ENCODE peak calls at places on chromosome 13, in five cellular contexts. One of them, this sample, is unnamed. For H3K4me1, the result is how much of the 10 kb centered on the place peaks cover.

GRCh38 chr13:36736119-36736726 is 62.4 kb downstream of the SERTM1 start:
- DNase-seq in fibroblast of lung: peak
- DNase-seq in keratinocyte: peak
- DNase-seq in mesendoderm: peak
- DNase-seq in suprapubic skin: no peak
- DNase-seq in this sample: peak

GRCh38 chr13:95535243-95535642 is 17.3 kb upstream of the CLDN10 start:
- DNase-seq in fibroblast of lung: peak
- DNase-seq in keratinocyte: peak
- DNase-seq in mesendoderm: peak
- DNase-seq in suprapubic skin: no peak
- DNase-seq in this sample: no peak

GRCh38 chr13:71613347-71613746 is 253.7 kb downstream of the DACH1 start:
- DNase-seq in fibroblast of lung: no peak
- DNase-seq in keratinocyte: no peak
- DNase-seq in mesendoderm: no peak
- DNase-seq in suprapubic skin: no peak
- DNase-seq in this sample: peak

GRCh38 chr13:36088001-36088400 is 43.2 kb downstream of the DCLK1 start:
- DNase-seq in fibroblast of lung: no peak
- DNase-seq in keratinocyte: no peak
- DNase-seq in mesendoderm: no peak
- DNase-seq in suprapubic skin: no peak
- DNase-seq in this sample: no peak

GRCh38 chr13:50365300-50365682 is 350.0 kb downstream of the KCNRG start:
- DNase-seq in fibroblast of lung: no peak
- DNase-seq in keratinocyte: no peak
- DNase-seq in mesendoderm: no peak
- DNase-seq in suprapubic skin: no peak
- DNase-seq in this sample: peak

GRCh38 chr13:85771856-85772255 is 27.4 kb downstream of the SLITRK6 start:
- DNase-seq in fibroblast of lung: no peak
- DNase-seq in keratinocyte: no peak
- DNase-seq in mesendoderm: no peak
- DNase-seq in suprapubic skin: no peak
- DNase-seq in this sample: no peak

GRCh38 chr13:74273591-74273990 is 139.4 kb upstream of the KLF12 start:
- DNase-seq in fibroblast of lung: no peak
- DNase-seq in keratinocyte: no peak
- DNase-seq in mesendoderm: no peak
- DNase-seq in suprapubic skin: no peak
- DNase-seq in this sample: no peak

GRCh38 chr13:21435710-21436151 is 23.4 kb downstream of the ZDHHC20 start:
- DNase-seq in fibroblast of lung: peak
- DNase-seq in keratinocyte: no peak
- DNase-seq in mesendoderm: peak
- DNase-seq in suprapubic skin: peak
- DNase-seq in this sample: peak

GRCh38 chr13:65836066-65836465 is 1394.1 kb downstream of the PCDH9 start:
- DNase-seq in fibroblast of lung: no peak
- DNase-seq in keratinocyte: no peak
- DNase-seq in mesendoderm: no peak
- DNase-seq in suprapubic skin: no peak
- DNase-seq in this sample: peak

GRCh38 chr13:110506859-110507566 is 54.5 kb downstream of the RAB20 start:
- DNase-seq in fibroblast of lung: peak
- DNase-seq in keratinocyte: no peak
- DNase-seq in mesendoderm: no peak
- DNase-seq in suprapubic skin: no peak
- DNase-seq in this sample: peak

GRCh38 chr13:102846261-102847015 is 606 bp downstream of the ERCC5 start:
- DNase-seq in fibroblast of lung: peak
- DNase-seq in keratinocyte: no peak
- DNase-seq in mesendoderm: peak
- DNase-seq in suprapubic skin: peak
- DNase-seq in this sample: peak

GRCh38 chr13:69820180-69820579 is 287.4 kb upstream of the ATXN8OS start:
- DNase-seq in fibroblast of lung: no peak
- DNase-seq in keratinocyte: no peak
- DNase-seq in mesendoderm: no peak
- DNase-seq in suprapubic skin: no peak
- DNase-seq in this sample: no peak

GRCh38 chr13:27283906-27284523 is 13.4 kb downstream of the RASL11A start:
- DNase-seq in fibroblast of lung: peak
- DNase-seq in keratinocyte: no peak
- DNase-seq in mesendoderm: no peak
- DNase-seq in suprapubic skin: no peak
- DNase-seq in this sample: peak

GRCh38 chr13:71536201-71536600 is 330.8 kb downstream of the DACH1 start:
- DNase-seq in fibroblast of lung: no peak
- DNase-seq in keratinocyte: no peak
- DNase-seq in mesendoderm: peak
- DNase-seq in suprapubic skin: no peak
- DNase-seq in this sample: no peak

GRCh38 chr13:74751739-74752138 is 617.5 kb upstream of the KLF12 start:
- DNase-seq in fibroblast of lung: no peak
- DNase-seq in keratinocyte: no peak
- DNase-seq in mesendoderm: no peak
- DNase-seq in suprapubic skin: no peak
- DNase-seq in this sample: no peak

GRCh38 chr13:51262501-51263211 is 40.5 kb downstream of the FAM124A start:
- DNase-seq in fibroblast of lung: no peak
- DNase-seq in keratinocyte: no peak
- DNase-seq in mesendoderm: peak
- DNase-seq in suprapubic skin: no peak
- DNase-seq in this sample: peak

GRCh38 chr13:43003010-43003409 is 11.0 kb upstream of the EPSTI1 start:
- DNase-seq in fibroblast of lung: no peak
- DNase-seq in keratinocyte: peak
- DNase-seq in mesendoderm: no peak
- DNase-seq in suprapubic skin: no peak
- DNase-seq in this sample: no peak

GRCh38 chr13:92187378-92187989 is 789.1 kb downstream of the GPC5 start:
- DNase-seq in fibroblast of lung: peak
- DNase-seq in keratinocyte: no peak
- DNase-seq in mesendoderm: peak
- DNase-seq in suprapubic skin: no peak
- DNase-seq in this sample: peak

GRCh38 chr13:95950103-95950502 is 103.1 kb downstream of the UGGT2 start:
- DNase-seq in fibroblast of lung: no peak
- DNase-seq in keratinocyte: no peak
- DNase-seq in mesendoderm: peak
- DNase-seq in suprapubic skin: no peak
- DNase-seq in this sample: no peak

GRCh38 chr13:43522788-43523187 is 264.0 kb downstream of the ENOX1 start:
- DNase-seq in fibroblast of lung: peak
- DNase-seq in keratinocyte: no peak
- DNase-seq in mesendoderm: no peak
- DNase-seq in suprapubic skin: no peak
- DNase-seq in this sample: no peak

GRCh38 chr13:23007430-23007829 is 173.3 kb upstream of the SGCG start:
- DNase-seq in fibroblast of lung: no peak
- DNase-seq in keratinocyte: no peak
- DNase-seq in mesendoderm: no peak
- DNase-seq in suprapubic skin: no peak
- DNase-seq in this sample: no peak

GRCh38 chr13:113653264-113654174 is 4.5 kb downstream of the ATP4B start:
- DNase-seq in fibroblast of lung: no peak
- DNase-seq in keratinocyte: no peak
- DNase-seq in mesendoderm: peak
- DNase-seq in suprapubic skin: peak
- DNase-seq in this sample: no peak

GRCh38 chr13:77836423-77836822 is 82.2 kb downstream of the EDNRB start:
- DNase-seq in fibroblast of lung: peak
- DNase-seq in keratinocyte: no peak
- DNase-seq in mesendoderm: no peak
- DNase-seq in suprapubic skin: no peak
- DNase-seq in this sample: no peak

GRCh38 chr13:114022309-114022669 is 48.4 kb upstream of the C13orf46 start:
- DNase-seq in fibroblast of lung: no peak
- DNase-seq in keratinocyte: no peak
- DNase-seq in mesendoderm: no peak
- DNase-seq in suprapubic skin: no peak
- DNase-seq in this sample: no peak

GRCh38 chr13:23770428-23770827 is 118.8 kb downstream of the MIPEP start:
- DNase-seq in fibroblast of lung: no peak
- DNase-seq in keratinocyte: no peak
- DNase-seq in mesendoderm: peak
- DNase-seq in suprapubic skin: no peak
- DNase-seq in this sample: no peak

GRCh38 chr13:114279770-114280169 is 1.6 kb upstream of the UPF3A start:
- DNase-seq in fibroblast of lung: no peak
- DNase-seq in keratinocyte: no peak
- DNase-seq in mesendoderm: no peak
- DNase-seq in suprapubic skin: peak
- DNase-seq in this sample: no peak

GRCh38 chr13:96824110-96824509 is 170.2 kb downstream of the OXGR1 start:
- DNase-seq in fibroblast of lung: no peak
- DNase-seq in keratinocyte: no peak
- DNase-seq in mesendoderm: no peak
- DNase-seq in suprapubic skin: no peak
- DNase-seq in this sample: no peak

GRCh38 chr13:76852991-76853390 is 33.2 kb downstream of the KCTD12 start:
- DNase-seq in fibroblast of lung: peak
- DNase-seq in keratinocyte: no peak
- DNase-seq in mesendoderm: no peak
- DNase-seq in suprapubic skin: no peak
- DNase-seq in this sample: peak

GRCh38 chr13:43044720-43045301 is 21.4 kb downstream of the DNAJC15 start:
- DNase-seq in fibroblast of lung: no peak
- DNase-seq in keratinocyte: no peak
- DNase-seq in mesendoderm: no peak
- DNase-seq in suprapubic skin: no peak
- DNase-seq in this sample: no peak

GRCh38 chr13:74487091-74487722 is 353.0 kb upstream of the KLF12 start:
- DNase-seq in fibroblast of lung: no peak
- DNase-seq in keratinocyte: no peak
- DNase-seq in mesendoderm: no peak
- DNase-seq in suprapubic skin: no peak
- DNase-seq in this sample: no peak

GRCh38 chr13:22074403-22074802 is 403.5 kb downstream of the FGF9 start:
- DNase-seq in fibroblast of lung: no peak
- DNase-seq in keratinocyte: no peak
- DNase-seq in mesendoderm: no peak
- DNase-seq in suprapubic skin: no peak
- DNase-seq in this sample: no peak

GRCh38 chr13:31042501-31043165 is 110.2 kb downstream of the TEX26 start:
- DNase-seq in fibroblast of lung: no peak
- DNase-seq in keratinocyte: no peak
- DNase-seq in mesendoderm: no peak
- DNase-seq in suprapubic skin: no peak
- DNase-seq in this sample: no peak
- H3K4me1 ChIP-seq in fibroblast of lung: under half
- H3K4me1 ChIP-seq in keratinocyte: under half
- H3K4me1 ChIP-seq in mesendoderm: under half
- H3K4me1 ChIP-seq in suprapubic skin: under half
- H3K4me1 ChIP-seq in this sample: under half

GRCh38 chr13:48977973-48978372 is 2.3 kb downstream of the FNDC3A start:
- DNase-seq in fibroblast of lung: no peak
- DNase-seq in keratinocyte: no peak
- DNase-seq in mesendoderm: no peak
- DNase-seq in suprapubic skin: no peak
- DNase-seq in this sample: no peak
- H3K4me1 ChIP-seq in fibroblast of lung: under half
- H3K4me1 ChIP-seq in keratinocyte: under half
- H3K4me1 ChIP-seq in mesendoderm: under half
- H3K4me1 ChIP-seq in suprapubic skin: under half
- H3K4me1 ChIP-seq in this sample: under half

DNA sequence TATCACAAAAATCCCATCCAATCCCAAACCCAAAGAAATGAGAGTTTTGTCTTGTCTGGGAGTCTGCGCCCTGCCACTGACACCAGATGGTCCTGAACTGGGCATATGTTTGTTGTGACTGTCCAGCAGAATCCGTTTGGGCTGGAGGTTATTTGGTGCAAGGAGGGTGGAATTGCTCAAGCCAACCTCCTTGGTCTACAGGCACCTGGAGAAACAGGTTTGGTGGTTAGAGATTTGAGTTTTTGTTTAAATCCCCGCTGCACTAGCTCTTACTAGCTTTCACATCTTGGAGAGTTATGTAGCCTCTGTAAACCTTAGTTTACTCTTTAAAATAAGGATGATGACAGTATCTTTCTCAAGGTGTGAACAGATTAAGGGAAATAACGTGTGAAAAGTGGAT is 101.7 kb downstream of the SLC7A1 start:
- DNase-seq in fibroblast of lung: no peak
- DNase-seq in keratinocyte: no peak
- DNase-seq in mesendoderm: no peak
- DNase-seq in suprapubic skin: no peak
- DNase-seq in this sample: no peak
- H3K4me1 ChIP-seq in fibroblast of lung: under half
- H3K4me1 ChIP-seq in keratinocyte: under half
- H3K4me1 ChIP-seq in mesendoderm: under half
- H3K4me1 ChIP-seq in suprapubic skin: under half
- H3K4me1 ChIP-seq in this sample: under half

GRCh38 chr13:45325806-45326205 is 15.2 kb downstream of the TPT1 start:
- DNase-seq in fibroblast of lung: peak
- DNase-seq in keratinocyte: no peak
- DNase-seq in mesendoderm: no peak
- DNase-seq in suprapubic skin: no peak
- DNase-seq in this sample: peak

GRCh38 chr13:45331123-45331619 is 9.8 kb downstream of the TPT1 start:
- DNase-seq in fibroblast of lung: no peak
- DNase-seq in keratinocyte: no peak
- DNase-seq in mesendoderm: no peak
- DNase-seq in suprapubic skin: no peak
- DNase-seq in this sample: no peak

GRCh38 chr13:45331981-45332830 is 8.8 kb downstream of the TPT1 start:
- DNase-seq in fibroblast of lung: peak
- DNase-seq in keratinocyte: peak
- DNase-seq in mesendoderm: no peak
- DNase-seq in suprapubic skin: no peak
- DNase-seq in this sample: peak

GRCh38 chr13:45328661-45329105 is 12.3 kb downstream of the TPT1 start:
- DNase-seq in fibroblast of lung: peak
- DNase-seq in keratinocyte: no peak
- DNase-seq in mesendoderm: no peak
- DNase-seq in suprapubic skin: no peak
- DNase-seq in this sample: peak

DNA sequence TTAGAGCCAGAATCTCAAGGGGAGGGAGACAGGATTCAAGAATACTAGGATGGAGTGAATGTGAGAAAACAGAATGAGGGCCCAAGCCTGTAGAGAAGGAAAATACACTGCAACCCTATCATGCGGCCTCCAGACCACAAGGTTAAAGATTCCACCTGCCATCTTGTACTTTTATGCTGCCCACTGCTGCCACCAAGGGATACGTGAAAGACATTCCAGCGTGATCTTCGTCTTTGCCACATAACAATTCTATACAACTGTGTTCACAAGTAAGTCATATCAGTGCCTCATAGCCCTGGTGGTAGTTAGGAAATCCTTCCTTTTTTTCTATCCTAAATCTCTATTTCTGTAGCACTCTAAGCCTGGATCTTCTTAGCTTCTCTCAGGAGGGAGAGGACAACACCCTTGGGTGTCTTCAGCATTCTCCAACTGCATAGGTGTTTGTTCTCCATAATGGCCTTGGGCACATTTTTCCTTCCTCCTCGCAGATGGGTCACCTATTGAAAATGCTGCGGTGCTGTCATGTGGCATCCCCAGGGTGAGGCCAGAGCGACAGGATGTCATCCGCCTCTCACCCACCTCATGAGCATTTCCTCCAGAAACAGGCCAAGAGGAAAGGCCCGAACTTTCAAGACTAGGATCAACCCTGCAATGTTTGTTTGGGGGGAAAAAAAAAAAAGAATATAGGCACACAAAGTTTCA is 13.6 kb downstream of the TPT1 start:
- DNase-seq in fibroblast of lung: no peak
- DNase-seq in keratinocyte: no peak
- DNase-seq in mesendoderm: no peak
- DNase-seq in suprapubic skin: no peak
- DNase-seq in this sample: no peak
- H3K4me1 ChIP-seq in fibroblast of lung: under half
- H3K4me1 ChIP-seq in keratinocyte: under half
- H3K4me1 ChIP-seq in mesendoderm: under half
- H3K4me1 ChIP-seq in suprapubic skin: under half
- H3K4me1 ChIP-seq in this sample: under half

This sample was measured in cardiac muscle cell.